ENCODE peak calls at places on chromosomes 1 and 21, in eight cellular contexts. E is stimulated activated CD8-positive, alpha-beta memory T cell treated with anti-CD3 and anti-CD28 coated beads, Interleukin-7, amount 100 ng/mL, for 1 hour; O is tibial nerve; F is HuH-7.5; A is NCI-H774; N is memory B cell; M is left ventricle myocardium inferior; D is NCI-H446 treated with DMSO at 0.1 percent for 48 hours. V is an unnamed sample.

GRCh38 chr1:156082111-156083091 is at the start of gene MEX3A:
- DNase-seq in E (peak), O (no peak), F (peak), A (peak), N (peak), M (peak), D (peak), V (no peak)

GRCh38 chr1:233993651-233994050 is 89.2 kb downstream of the SLC35F3 start:
- DNase-seq in E (no peak), O (no peak), F (no peak), A (peak), N (no peak), M (no peak), D (no peak), V (no peak)

GRCh38 chr1:34164510-34165381 is at the start of gene CSMD2:
- DNase-seq in E (no peak), O (no peak), F (no peak), A (peak), N (no peak), M (peak), D (no peak), V (no peak)

GRCh38 chr1:44721521-44722361 is 9.2 kb downstream of the RNU5D-1 start:
- DNase-seq in E (no peak), O (no peak), F (peak), A (peak), N (peak), M (peak), D (peak), V (peak)

GRCh38 chr1:180765156-180765555 is 133.3 kb downstream of the XPR1 start:
- DNase-seq in E (no peak), O (no peak), F (no peak), A (no peak), N (no peak), M (no peak), D (peak), V (no peak)

GRCh38 chr1:110343249-110343648 is 4.1 kb downstream of the RBM15 start:
- DNase-seq in E (no peak), O (no peak), F (no peak), A (no peak), N (no peak), M (no peak), D (no peak), V (no peak)

GRCh38 chr1:162035241-162035640 is 11.6 kb upstream of the OLFML2B start:
- DNase-seq in E (no peak), O (no peak), F (no peak), A (peak), N (no peak), M (no peak), D (no peak), V (no peak)

GRCh38 chr1:154502066-154502741 is at the start of the genes SHE and TDRD10:
- DNase-seq in E (no peak), O (no peak), F (no peak), A (no peak), N (peak), M (peak), D (no peak), V (no peak)

GRCh38 chr1:155513300-155513926 is 49.2 kb downstream of the ASH1L start:
- DNase-seq in E (no peak), O (no peak), F (no peak), A (no peak), N (no peak), M (no peak), D (no peak), V (no peak)

GRCh38 chr1:116375165-116375883 is 2.3 kb downstream of the ATP1A1 start:
- DNase-seq in E (no peak), O (no peak), F (no peak), A (no peak), N (no peak), M (no peak), D (no peak), V (no peak)

GRCh38 chr1:110148961-110149360 is 1.3 kb upstream of the SLC6A17 start:
- DNase-seq in E (no peak), O (no peak), F (peak), A (no peak), N (no peak), M (no peak), D (no peak), V (no peak)

GRCh38 chr1:151425103-151425502 is 25.7 kb downstream of the PSMB4 start:
- DNase-seq in E (no peak), O (no peak), F (no peak), A (no peak), N (no peak), M (no peak), D (no peak), V (no peak)

GRCh38 chr21:15058718-15059316 is 6.0 kb downstream of the NRIP1 start:
- DNase-seq in E (no peak), O (no peak), F (no peak), A (no peak), N (no peak), M (no peak), D (no peak), V (no peak)

GRCh38 chr1:237712808-237713207 is 177.9 kb downstream of the ZP4 start:
- DNase-seq in E (no peak), O (no peak), F (no peak), A (no peak), N (no peak), M (no peak), D (no peak), V (no peak)

GRCh38 chr1:244375061-244375460 is 76.6 kb downstream of the ADSS2 start:
- DNase-seq in E (no peak), O (no peak), F (no peak), A (no peak), N (no peak), M (no peak), D (no peak), V (no peak)

GRCh38 chr1:248884632-248885295 is 21.3 kb upstream of the PGBD2 start:
- DNase-seq in E (no peak), O (no peak), F (no peak), A (no peak), N (no peak), M (no peak), D (no peak), V (no peak)

GRCh38 chr1:203166192-203166940 is 9.3 kb downstream of the MYBPH start:
- DNase-seq in E (no peak), O (no peak), F (peak), A (no peak), N (no peak), M (no peak), D (no peak), V (no peak)

GRCh38 chr1:179002552-179003345 is 22.9 kb upstream of the FAM20B start:
- DNase-seq in E (peak), O (peak), F (no peak), A (peak), N (peak), M (peak), D (peak), V (no peak)

GRCh38 chr1:100721502-100722205 is 2.1 kb downstream of the VCAM1 start:
- DNase-seq in E (no peak), O (peak), F (no peak), A (no peak), N (no peak), M (no peak), D (no peak), V (no peak)

GRCh38 chr1:167563579-167564246 is 10.2 kb upstream of the CREG1 start:
- DNase-seq in E (no peak), O (no peak), F (no peak), A (no peak), N (no peak), M (no peak), D (no peak), V (peak)

GRCh38 chr1:232987741-232988140 is 37.3 kb downstream of the NTPCR start:
- DNase-seq in E (no peak), O (no peak), F (no peak), A (no peak), N (no peak), M (no peak), D (no peak), V (no peak)

GRCh38 chr1:84278905-84279304 is 22.6 kb upstream of the SAMD13 start:
- DNase-seq in E (no peak), O (no peak), F (no peak), A (no peak), N (no peak), M (no peak), D (no peak), V (no peak)

GRCh38 chr1:159826436-159827101 is at the start of gene SLAMF8:
- DNase-seq in E (peak), O (no peak), F (no peak), A (no peak), N (no peak), M (peak), D (no peak), V (peak)

GRCh38 chr21:33936221-33937038 is 20.8 kb upstream of the ATP5PO start:
- DNase-seq in E (no peak), O (no peak), F (no peak), A (no peak), N (no peak), M (no peak), D (no peak), V (no peak)

GRCh38 chr1:202625416-202626360 is 84.6 kb downstream of the SYT2 start:
- DNase-seq in E (peak), O (peak), F (peak), A (peak), N (peak), M (peak), D (no peak), V (no peak)

GRCh38 chr1:91609571-91609970 is 108.9 kb downstream of the CDC7 start:
- DNase-seq in E (no peak), O (no peak), F (no peak), A (no peak), N (no peak), M (no peak), D (no peak), V (no peak)

GRCh38 chr21:35529141-35529863 is 480.2 kb upstream of the RUNX1 start:
- DNase-seq in E (no peak), O (no peak), F (no peak), A (no peak), N (no peak), M (no peak), D (no peak), V (no peak)

GRCh38 chr1:41152622-41153044 is 89.5 kb downstream of the SCMH1 start:
- DNase-seq in E (no peak), O (no peak), F (no peak), A (no peak), N (no peak), M (no peak), D (peak), V (no peak)

GRCh38 chr1:1426496-1426960 is 5.5 kb upstream of the ANKRD65 start:
- DNase-seq in E (no peak), O (no peak), F (peak), A (no peak), N (peak), M (no peak), D (no peak), V (no peak)

GRCh38 chr1:109984190-109984455 is 442 bp upstream of the AHCYL1 start:
- DNase-seq in E (no peak), O (no peak), F (no peak), A (no peak), N (no peak), M (no peak), D (peak), V (no peak)

GRCh38 chr1:184002071-184002470 is 35.5 kb downstream of the COLGALT2 start:
- DNase-seq in E (no peak), O (no peak), F (no peak), A (no peak), N (no peak), M (no peak), D (peak), V (no peak)